ENCODE peak calls at places on chromosomes 2 and 18, in four cellular contexts. U is A549, W is HepG2, B is GM12878. M is an unnamed sample.

GRCh38 chr2:161312996-161313395 is 4.8 kb downstream of the PSMD14 start:
- DNase-seq in U (no peak), W (no peak), B (no peak), M (no peak)

GRCh38 chr2:20185176-20186022 is 39.5 kb downstream of the SDC1 start:
- DNase-seq in U (no peak), W (no peak), B (no peak), M (no peak)

GRCh38 chr2:121965666-121966065 is 210.2 kb downstream of the TSN start:
- DNase-seq in U (no peak), W (no peak), B (no peak), M (no peak)

GRCh38 chr18:8264861-8265411 is 344.3 kb upstream of the RAB12 start:
- DNase-seq in U (no peak), W (peak), B (no peak), M (no peak)

GRCh38 chr2:74982581-74982980 is 24.1 kb downstream of the POLE4 start:
- DNase-seq in U (no peak), W (peak), B (no peak), M (peak)

GRCh38 chr2:45669109-45669508 is 17.6 kb downstream of the PRKCE start:
- DNase-seq in U (no peak), W (no peak), B (no peak), M (peak)

GRCh38 chr18:72456802-72457201 is 87.3 kb downstream of the CBLN2 start:
- DNase-seq in U (no peak), W (no peak), B (no peak), M (no peak)

GRCh38 chr2:85754313-85755095 is 713 bp downstream of the ATOH8 start:
- DNase-seq in U (no peak), W (peak), B (no peak), M (peak)

GRCh38 chr18:6881034-6881800 is 151.7 kb downstream of the ARHGAP28 start:
- DNase-seq in U (no peak), W (no peak), B (no peak), M (no peak)

GRCh38 chr2:237696471-237696870 is 69.1 kb downstream of the LRRFIP1 start:
- DNase-seq in U (no peak), W (no peak), B (no peak), M (no peak)

GRCh38 chr2:224584768-224585204 is 377 bp downstream of the CUL3 start:
- DNase-seq in U (peak), W (peak), B (no peak), M (peak)

GRCh38 chr18:58005885-58006523 is 38.0 kb upstream of the NEDD4L start:
- DNase-seq in U (no peak), W (no peak), B (no peak), M (no peak)

GRCh38 chr18:61893304-61893970 is 630 bp upstream of the RNF152 start:
- DNase-seq in U (peak), W (no peak), B (no peak), M (peak)

GRCh38 chr2:43230481-43230880 is 4.1 kb upstream of the ZFP36L2 start:
- DNase-seq in U (no peak), W (no peak), B (no peak), M (no peak)

GRCh38 chr2:21354113-21354679 is 230.4 kb downstream of the TDRD15 start:
- DNase-seq in U (no peak), W (peak), B (no peak), M (no peak)

DNA sequence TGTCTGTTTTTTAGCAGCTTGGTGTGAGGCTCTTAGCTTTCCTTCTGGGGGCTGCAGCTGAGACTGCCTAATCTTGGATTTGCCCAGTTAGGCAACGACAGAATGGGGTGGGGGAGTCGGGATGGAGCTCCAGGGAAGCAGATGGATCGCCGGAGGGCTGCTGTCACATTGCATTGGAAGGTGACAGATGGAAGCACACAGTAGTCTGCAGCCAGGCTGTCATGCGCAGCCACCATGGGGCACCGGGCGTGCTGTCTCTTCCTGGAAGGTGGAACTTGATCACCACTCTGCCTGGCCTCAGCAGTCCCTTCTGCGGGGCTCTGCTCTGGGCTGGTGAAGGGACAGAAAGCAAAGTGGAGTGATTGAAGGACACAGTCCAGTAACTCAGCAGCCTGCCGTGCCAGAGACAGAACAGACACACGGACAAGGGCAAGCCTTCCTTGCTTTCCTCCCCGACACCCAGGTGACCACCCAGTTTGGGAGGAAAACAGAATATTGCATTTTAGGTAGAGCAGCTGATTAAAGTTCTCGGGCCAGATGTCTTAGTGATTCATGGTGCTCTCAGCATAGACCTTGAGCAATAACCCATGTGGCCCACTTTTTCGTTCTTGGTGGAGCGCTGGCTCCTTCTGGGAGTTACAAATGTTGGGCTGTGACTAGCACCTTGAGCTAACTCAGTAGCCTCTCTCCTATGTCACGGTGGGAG is 40.9 kb downstream of the RNF144A start:
- DNase-seq in U (no peak), W (no peak), B (no peak), M (no peak)
- TF ChIP-seq BHLHE40 in U (no peak), W (no peak), B (no peak), M (no peak)

DNA sequence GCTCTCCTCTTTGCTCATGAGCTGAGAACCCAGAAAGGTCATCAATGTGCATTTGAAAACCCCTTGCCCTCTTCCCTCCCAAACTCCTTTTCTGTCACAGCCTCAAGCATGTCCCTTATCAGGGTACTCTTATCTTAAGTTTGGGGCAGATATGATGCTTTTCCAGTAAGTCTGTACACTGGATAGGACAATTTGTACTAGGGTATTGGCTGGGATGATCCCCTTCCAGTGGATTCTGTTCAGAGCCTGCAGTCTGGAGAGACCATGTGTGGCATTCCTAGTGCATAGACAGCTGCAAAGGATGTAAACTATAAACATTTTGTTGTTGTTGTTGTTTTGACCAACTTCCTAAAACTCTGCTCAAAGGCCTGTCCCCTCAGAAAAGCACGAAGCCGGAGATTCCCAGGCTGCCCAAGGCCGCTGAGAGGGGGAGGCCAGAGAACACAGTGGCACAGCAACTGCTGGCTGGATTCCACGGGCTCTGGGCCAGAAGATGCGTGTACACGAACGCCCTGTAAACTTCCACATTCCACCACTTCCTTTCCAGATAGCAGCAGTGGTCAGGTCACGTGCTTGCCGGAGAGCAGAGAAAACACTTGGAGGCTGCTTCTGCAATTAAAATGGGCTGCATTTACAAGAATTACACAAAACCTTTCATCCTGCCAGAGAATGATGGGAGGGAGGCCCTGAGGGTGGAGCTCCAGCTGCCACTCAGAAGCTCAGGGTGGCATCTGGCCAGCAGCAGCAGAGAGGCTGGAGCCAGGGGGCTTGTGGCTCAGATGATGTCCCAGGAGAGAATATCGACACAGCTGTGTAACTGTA is 42.1 kb downstream of the BMP10 start:
- DNase-seq in U (peak), W (peak), B (no peak), M (peak)
- TF ChIP-seq REST in U (no peak), W (no peak), B (no peak), M (no peak)

DNA sequence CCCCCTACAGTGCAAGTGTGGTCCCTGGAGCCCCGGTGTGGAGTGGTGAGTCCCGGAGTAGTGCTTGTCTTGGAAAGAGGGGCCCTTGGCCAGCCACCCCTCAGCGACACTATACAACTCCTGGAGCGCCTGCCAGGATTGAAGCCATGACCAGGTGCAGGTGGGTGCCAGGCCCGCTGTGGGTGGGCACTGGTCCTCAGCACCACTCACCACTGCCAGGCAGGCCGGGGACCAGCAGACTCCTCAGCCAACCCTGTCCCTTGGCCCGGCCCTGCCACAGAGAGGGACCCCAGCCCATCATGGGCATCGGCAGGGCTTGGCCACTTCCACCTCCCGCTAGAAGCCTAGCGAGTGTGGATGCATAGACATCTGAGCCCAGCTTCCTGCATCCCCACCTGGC is 42.2 kb downstream of the STK25 start:
- DNase-seq in U (no peak), W (no peak), B (no peak), M (no peak)
- TF ChIP-seq BHLHE40 in U (no peak), W (no peak), B (no peak), M (no peak)

GRCh38 chr18:67966224-67966623 is 449.7 kb upstream of the DSEL start:
- DNase-seq in U (no peak), W (no peak), B (no peak), M (no peak)

GRCh38 chr18:67973916-67974315 is 457.4 kb upstream of the DSEL start:
- DNase-seq in U (no peak), W (no peak), B (no peak), M (no peak)

GRCh38 chr18:67969458-67969857 is 452.9 kb upstream of the DSEL start:
- DNase-seq in U (no peak), W (no peak), B (no peak), M (no peak)
- TF ChIP-seq REST in U (no peak), W (no peak), B (no peak), M (no peak)

GRCh38 chr18:46751882-46752281 is 5.0 kb downstream of the ST8SIA5 start:
- DNase-seq in U (no peak), W (no peak), B (no peak), M (no peak)

GRCh38 chr18:46748466-46748865 is 8.4 kb downstream of the ST8SIA5 start:
- DNase-seq in U (no peak), W (no peak), B (no peak), M (no peak)

GRCh38 chr18:46754188-46754587 is 2.7 kb downstream of the ST8SIA5 start:
- DNase-seq in U (no peak), W (no peak), B (peak), M (no peak)

GRCh38 chr18:46754661-46755292 is 2.1 kb downstream of the ST8SIA5 start:
- DNase-seq in U (no peak), W (peak), B (no peak), M (no peak)

GRCh38 chr18:46750626-46751025 is 6.2 kb downstream of the ST8SIA5 start:
- DNase-seq in U (no peak), W (no peak), B (no peak), M (no peak)
- TF ChIP-seq BHLHE40 in U (no peak), W (no peak), B (no peak), M (no peak)

GRCh38 chr2:119691189-119691588 is 12.2 kb downstream of the TMEM177 start:
- DNase-seq in U (no peak), W (no peak), B (no peak), M (no peak)
- TF ChIP-seq REST in U (no peak), W (peak), B (peak), M (no peak)

GRCh38 chr2:50851891-50852290 is 180.0 kb downstream of the NRXN1 start:
- DNase-seq in U (no peak), W (no peak), B (no peak), M (no peak)
- TF ChIP-seq BHLHE40 in U (no peak), W (no peak), B (no peak), M (no peak)

GRCh38 chr2:234288974-234289455 is 207.9 kb downstream of the ARL4C start:
- DNase-seq in U (peak), W (peak), B (no peak), M (peak)
- TF ChIP-seq REST in U (no peak), W (no peak), B (no peak), M (no peak)

DNA sequence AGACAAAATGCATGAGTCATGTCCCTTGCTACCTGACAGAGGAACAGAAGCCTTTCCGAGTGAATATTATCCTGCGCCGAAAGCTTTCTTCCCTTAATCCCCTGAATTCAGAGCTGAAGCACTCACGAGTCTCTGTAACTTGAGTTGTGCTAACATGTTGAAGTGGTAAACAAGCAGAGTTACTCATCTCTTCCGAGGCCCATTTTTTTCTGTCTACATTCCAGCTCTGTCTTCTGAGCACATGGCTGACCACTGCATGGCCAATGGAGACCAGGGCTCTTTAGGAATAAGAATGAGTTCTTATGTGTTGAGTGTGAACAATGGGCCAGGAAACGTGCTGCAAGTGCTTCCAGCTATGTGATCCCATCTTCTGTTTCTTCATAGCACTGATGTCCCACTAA is 73.1 kb upstream of the PID1 start:
- DNase-seq in U (no peak), W (no peak), B (no peak), M (no peak)
- TF ChIP-seq BHLHE40 in U (no peak), W (no peak), B (no peak), M (no peak)

GRCh38 chr2:10523406-10524189 is 75.5 kb upstream of the ODC1 start:
- DNase-seq in U (no peak), W (no peak), B (no peak), M (no peak)
- TF ChIP-seq REST in U (no peak), W (no peak), B (no peak), M (no peak)